ENCODE peak calls at places on chromosomes 2 and 18, in five cellular contexts. L is spleen, D is GM23338, Z is stomach, J is HepG2. K is an unnamed sample.

GRCh38 chr2:118634876-118635275 is 212.6 kb downstream of the EN1 start:
- DNase-seq in L (no peak), D (no peak), Z (no peak), J (no peak), K (no peak)

GRCh38 chr2:205041472-205042130 is 496.3 kb downstream of the PARD3B start:
- DNase-seq in L (no peak), D (no peak), Z (no peak), J (peak; percentile 9), K (no peak)

GRCh38 chr2:68824831-68825230 is 46.4 kb downstream of the BMP10 start:
- DNase-seq in L (no peak), D (no peak), Z (no peak), J (no peak), K (no peak)

GRCh38 chr18:62187543-62188378 is 706 bp downstream of the RELCH start:
- DNase-seq in L (no peak), D (peak; percentile 68), Z (peak; percentile 26), J (peak; percentile 17), K (no peak)

GRCh38 chr2:218860950-218861381 is 1.4 kb downstream of the WNT6 start:
- DNase-seq in L (peak; percentile 62), D (peak; percentile 97), Z (no peak), J (peak; percentile 78), K (no peak)

GRCh38 chr2:27249891-27250651 is 12.8 kb downstream of the SLC30A3 start:
- DNase-seq in L (peak; percentile 85), D (peak; percentile 92), Z (peak; percentile 60), J (peak; percentile 68), K (peak; percentile 68)

GRCh38 chr2:52383541-52383940 is 1351.6 kb upstream of the NRXN1 start:
- DNase-seq in L (no peak), D (no peak), Z (no peak), J (no peak), K (no peak)

GRCh38 chr18:44651453-44651852 is 29.2 kb upstream of the SETBP1 start:
- DNase-seq in L (no peak), D (peak; percentile 21), Z (no peak), J (no peak), K (no peak)

GRCh38 chr2:24793752-24794477 is 690 bp downstream of the CENPO start:
- DNase-seq in L (no peak), D (peak; percentile 75), Z (no peak), J (peak; percentile 39), K (peak; percentile 7)

GRCh38 chr18:59301974-59302373 is 16.5 kb downstream of the CPLX4 start:
- DNase-seq in L (no peak), D (no peak), Z (no peak), J (no peak), K (no peak)

GRCh38 chr18:51513525-51513924 is 316.0 kb upstream of the MEX3C start:
- DNase-seq in L (no peak), D (no peak), Z (no peak), J (no peak), K (no peak)

GRCh38 chr2:159091981-159092380 is 123.5 kb downstream of the TANC1 start:
- DNase-seq in L (no peak), D (no peak), Z (no peak), J (no peak), K (no peak)

GRCh38 chr18:58257461-58257860 is 213.4 kb downstream of the NEDD4L start:
- DNase-seq in L (no peak), D (no peak), Z (no peak), J (no peak), K (no peak)

GRCh38 chr2:42809876-42810125 is 17.4 kb upstream of the HAAO start:
- DNase-seq in L (peak; percentile 96), D (peak; percentile 90), Z (peak; percentile 84), J (peak; percentile 79), K (peak; percentile 82)

GRCh38 chr2:43055985-43056384 is 170.4 kb downstream of the ZFP36L2 start:
- DNase-seq in L (peak; percentile 39), D (no peak), Z (no peak), J (no peak), K (no peak)

GRCh38 chr2:201965550-201965949 is 68.1 kb upstream of the FZD7 start:
- DNase-seq in L (no peak), D (peak; percentile 45), Z (no peak), J (peak; percentile 21), K (no peak)

GRCh38 chr18:7645756-7646155 is 78.6 kb downstream of the PTPRM start:
- DNase-seq in L (no peak), D (no peak), Z (peak; percentile 31), J (no peak), K (no peak)

GRCh38 chr2:98898423-98898841 is 37.6 kb downstream of the CRACDL start:
- DNase-seq in L (no peak), D (no peak), Z (no peak), J (no peak), K (no peak)

GRCh38 chr2:118800736-118801135 is 46.7 kb downstream of the EN1 start:
- DNase-seq in L (no peak), D (no peak), Z (no peak), J (no peak), K (no peak)

GRCh38 chr18:79489048-79489899 is 93.5 kb downstream of the NFATC1 start:
- DNase-seq in L (peak; percentile 68), D (no peak), Z (no peak), J (no peak), K (no peak)

GRCh38 chr2:29165362-29166236 is 50.4 kb downstream of the CLIP4 start:
- DNase-seq in L (no peak), D (no peak), Z (no peak), J (peak; percentile 84), K (no peak)

GRCh38 chr2:157479081-157480027 is 35.5 kb upstream of the CYTIP start:
- DNase-seq in L (no peak), D (no peak), Z (no peak), J (no peak), K (no peak)

GRCh38 chr18:7566244-7566586 is 901 bp upstream of the PTPRM start:
- DNase-seq in L (no peak), D (no peak), Z (no peak), J (no peak), K (no peak)

GRCh38 chr2:85886585-85886984 is 2.2 kb downstream of the ST3GAL5 start:
- DNase-seq in L (no peak), D (no peak), Z (no peak), J (no peak), K (no peak)

GRCh38 chr18:70411886-70412443 is 123.1 kb downstream of the SOCS6 start:
- DNase-seq in L (no peak), D (no peak), Z (no peak), J (no peak), K (no peak)

GRCh38 chr2:200677721-200678532 is 92.1 kb downstream of the AOX1 start:
- DNase-seq in L (no peak), D (peak; percentile 52), Z (no peak), J (peak; percentile 50), K (no peak)

GRCh38 chr2:170493698-170494097 is 221.4 kb upstream of the SP5 start:
- DNase-seq in L (no peak), D (no peak), Z (no peak), J (no peak), K (no peak)

GRCh38 chr2:111140815-111141214 is 20.1 kb downstream of the BCL2L11 start:
- DNase-seq in L (no peak), D (no peak), Z (no peak), J (no peak), K (no peak)

GRCh38 chr2:8552264-8552913 is 129.5 kb upstream of the ID2 start:
- DNase-seq in L (peak; percentile 80), D (no peak), Z (peak; percentile 23), J (no peak), K (no peak)

GRCh38 chr2:46984642-46985476 is 69.3 kb upstream of the MCFD2 start:
- DNase-seq in L (peak; percentile 72), D (no peak), Z (no peak), J (no peak), K (peak; percentile 90)

GRCh38 chr18:58900015-58900649 is 35.5 kb downstream of the ZNF532 start:
- DNase-seq in L (no peak), D (no peak), Z (no peak), J (no peak), K (no peak)

GRCh38 chr2:238938460-238939055 is 90.7 kb downstream of the TWIST2 start:
- DNase-seq in L (peak; percentile 66), D (no peak), Z (peak; percentile 32), J (no peak), K (no peak)

GRCh38 chr2:122132292-122132691 is 376.8 kb downstream of the TSN start:
- DNase-seq in L (no peak), D (no peak), Z (no peak), J (no peak), K (no peak)

GRCh38 chr2:229104863-229105468 is 166.1 kb downstream of the PID1 start:
- DNase-seq in L (no peak), D (no peak), Z (no peak), J (no peak), K (no peak)

GRCh38 chr18:60090170-60090569 is 190.4 kb downstream of the PMAIP1 start:
- DNase-seq in L (no peak), D (peak; percentile 65), Z (no peak), J (no peak), K (peak; percentile 50)

GRCh38 chr2:170680172-170680913 is 34.8 kb upstream of the SP5 start:
- DNase-seq in L (no peak), D (peak; percentile 88), Z (no peak), J (no peak), K (no peak)

DNA sequence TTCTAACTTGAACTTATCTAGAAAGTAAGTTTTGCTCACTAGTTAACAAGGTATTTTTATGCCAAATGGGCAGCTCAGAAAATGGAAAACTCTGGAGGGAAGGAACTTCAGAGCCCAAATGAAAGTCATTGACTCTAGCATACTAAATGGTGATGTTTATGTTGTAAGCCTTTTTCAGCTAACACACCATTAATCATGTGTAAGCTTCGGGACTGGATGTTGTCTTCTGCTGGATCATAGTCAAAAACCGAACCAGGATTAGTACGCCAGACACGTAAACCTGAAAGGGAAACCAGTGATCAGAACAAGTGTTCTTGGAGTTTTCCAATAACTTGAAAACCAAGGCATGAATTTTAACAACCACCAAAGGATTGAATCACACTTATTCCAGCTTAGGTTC is 81.8 kb downstream of the RIF1 start:
- DNase-seq in L (no peak), D (no peak), Z (no peak), J (no peak), K (no peak)
- TF ChIP-seq POLR2AphosphoS5 in L (no peak), D (no peak), Z (no peak), J (no peak), K (no peak)

GRCh38 chr2:72137498-72138010 is 10.1 kb downstream of the CYP26B1 start:
- DNase-seq in L (peak; percentile 90), D (peak; percentile 81), Z (peak; percentile 64), J (peak; percentile 58), K (peak; percentile 38)
- TF ChIP-seq POLR2AphosphoS5 in L (no peak), D (no peak), Z (no peak), J (no peak), K (no peak)

GRCh38 chr2:226115102-226115831 is 684.4 kb downstream of the IRS1 start:
- DNase-seq in L (no peak), D (no peak), Z (no peak), J (peak; percentile 94), K (no peak)
- TF ChIP-seq POLR2AphosphoS5 in L (no peak), D (no peak), Z (peak; percentile 61), J (no peak), K (no peak)

GRCh38 chr2:199480966-199481365 is 23.2 kb upstream of the SATB2 start:
- DNase-seq in L (no peak), D (peak; percentile 27), Z (no peak), J (no peak), K (no peak)

GRCh38 chr2:199471443-199472057 is 13.8 kb upstream of the SATB2 start:
- DNase-seq in L (peak; percentile 83), D (peak; percentile 94), Z (peak; percentile 63), J (peak; percentile 53), K (peak; percentile 75)

GRCh38 chr2:199477277-199477834 is 19.6 kb upstream of the SATB2 start:
- DNase-seq in L (no peak), D (no peak), Z (no peak), J (no peak), K (no peak)
- TF ChIP-seq POLR2AphosphoS5 in L (no peak), D (no peak), Z (no peak), J (no peak), K (no peak)